ENCODE peak calls at places on chromosomes 12 and 14, in four cellular contexts. D, A, V and X are unnamed samples.

GRCh38 chr12:66947119-66947518 is 268.2 kb upstream of the GRIP1 start:
- DNase-seq in V (no peak), D (no peak), A (no peak), X (no peak)

GRCh38 chr14:102605026-102605425 is 12.6 kb downstream of the RCOR1 start:
- DNase-seq in D (no peak), V (no peak), A (no peak), X (no peak)

GRCh38 chr12:124455336-124455735 is 112.1 kb downstream of the NCOR2 start:
- DNase-seq in D (no peak), A (no peak), V (no peak), X (no peak)

GRCh38 chr14:100566119-100566518 is 21.1 kb downstream of the BEGAIN start:
- DNase-seq in V (no peak), D (no peak), A (no peak), X (no peak)

GRCh38 chr12:46480724-46481123 is 108.2 kb upstream of the SLC38A2 start:
- DNase-seq in D (no peak), V (no peak), A (no peak), X (no peak)

GRCh38 chr14:55847766-55848165 is 267.8 kb downstream of the KTN1 start:
- DNase-seq in D (no peak), V (no peak), A (no peak), X (no peak)

GRCh38 chr12:49260165-49260564 is 4.7 kb upstream of the TUBA1C start:
- DNase-seq in A (no peak), D (no peak), V (no peak), X (no peak)

GRCh38 chr12:89448951-89449371 is 75.6 kb downstream of the GALNT4 start:
- DNase-seq in V (no peak), A (no peak), D (no peak), X (no peak)

GRCh38 chr12:111285191-111285590 is 83.7 kb downstream of the PHETA1 start:
- DNase-seq in D (no peak), A (no peak), V (no peak), X (no peak)

GRCh38 chr12:42759622-42760273 is 170.2 kb upstream of the PRICKLE1 start:
- DNase-seq in A (no peak), V (no peak), D (no peak), X (no peak)

GRCh38 chr12:109027767-109028166 is 6.9 kb upstream of the SVOP start:
- DNase-seq in V (no peak), A (no peak), D (no peak), X (no peak)

GRCh38 chr12:26935636-26936378 is 2.0 kb downstream of the INTS13 start:
- DNase-seq in A (no peak), V (no peak), D (no peak), X (no peak)

GRCh38 chr12:39971348-39971747 is 134.5 kb downstream of the SLC2A13 start:
- DNase-seq in A (no peak), D (no peak), V (no peak), X (no peak)

GRCh38 chr14:28676481-28676880 is 90.1 kb upstream of the FOXG1 start:
- DNase-seq in D (no peak), A (no peak), V (no peak), X (no peak)